ENCODE peak calls at places on chromosome 20, in seven cellular contexts. E is pons, C is head of caudate nucleus, S is OCI-M1, B is heart left ventricle, Z is iris pigment epithelial cell, Q is BE2C. G is an unnamed sample.

GRCh38 chr20:45341939-45342862 is 6.0 kb downstream of the SDC4 start:
- DNase-seq in C (peak; percentile 71), B (peak; percentile 75), Q (peak; percentile 74), Z (peak; percentile 71), S (peak; percentile 44), E (peak; percentile 64), G (peak; percentile 66)

GRCh38 chr20:48066256-48066655 is 281.0 kb upstream of the SULF2 start:
- DNase-seq in C (no peak), Z (peak; percentile 79), Q (no peak), E (no peak), S (no peak), B (no peak), G (no peak)

GRCh38 chr20:57312138-57312537 is 17.5 kb upstream of the SPO11 start:
- DNase-seq in S (no peak), Q (no peak), Z (no peak), B (no peak), C (no peak), E (no peak), G (no peak)

GRCh38 chr20:56795492-56795891 is 166.4 kb downstream of the TFAP2C start:
- DNase-seq in S (no peak), B (no peak), Z (no peak), Q (no peak), C (no peak), E (no peak), G (no peak)

GRCh38 chr20:62947532-62948300 is 4.8 kb upstream of the SLC17A9 start:
- DNase-seq in B (no peak), Z (no peak), E (no peak), Q (no peak), C (no peak), S (no peak), G (no peak)

GRCh38 chr20:39825950-39826349 is 863.1 kb downstream of the MAFB start:
- DNase-seq in C (no peak), Z (peak; percentile 16), S (no peak), B (no peak), Q (no peak), E (no peak), G (no peak)

GRCh38 chr20:17586250-17586649 is 16.4 kb downstream of the DSTN start:
- DNase-seq in Q (no peak), C (no peak), Z (no peak), B (no peak), E (no peak), S (no peak), G (no peak)

GRCh38 chr20:49647509-49647908 is 66.2 kb downstream of the B4GALT5 start:
- DNase-seq in B (no peak), E (no peak), C (no peak), Q (no peak), S (no peak), Z (peak; percentile 48), G (no peak)

GRCh38 chr20:59253779-59254319 is 46.6 kb upstream of the EDN3 start:
- DNase-seq in Q (no peak), E (no peak), C (no peak), S (no peak), B (no peak), Z (no peak), G (no peak)

GRCh38 chr20:13271977-13272975 is 51.2 kb downstream of the ISM1 start:
- DNase-seq in Z (no peak), B (no peak), Q (no peak), S (no peak), E (no peak), C (no peak), G (no peak)

GRCh38 chr20:59972037-59972801 is 14.0 kb downstream of the CDH26 start:
- DNase-seq in C (no peak), Z (no peak), Q (no peak), B (no peak), E (no peak), S (no peak), G (no peak)

GRCh38 chr20:4471221-4471620 is 250.5 kb upstream of the PRND start:
- DNase-seq in Z (peak; percentile 23), S (no peak), C (no peak), E (no peak), B (no peak), Q (no peak), G (no peak)